ENCODE peak calls at places on chromosome 15, in five cellular contexts. O is tibial nerve, H is lower lobe of right lung, L is ovary, I is cardiac muscle cell. G is an unnamed sample.

GRCh38 chr15:68034719-68035293 is 19.3 kb upstream of the PIAS1 start:
- DNase-seq in L (no peak), I (no peak), H (no peak), O (no peak), G (no peak)

GRCh38 chr15:50506121-50506520 is 40.3 kb downstream of the USP50 start:
- DNase-seq in H (no peak), O (no peak), I (peak), L (peak), G (no peak)

GRCh38 chr15:71444866-71445590 is 329.8 kb downstream of the THSD4 start:
- DNase-seq in L (no peak), H (no peak), I (peak), O (no peak), G (no peak)

GRCh38 chr15:85892232-85892631 is 97.5 kb upstream of the KLHL25 start:
- DNase-seq in I (no peak), H (no peak), O (no peak), L (no peak), G (no peak)

GRCh38 chr15:38860253-38860652 is 295.6 kb upstream of the RASGRP1 start:
- DNase-seq in H (no peak), I (no peak), O (no peak), L (no peak), G (no peak)

GRCh38 chr15:43465105-43465504 is 27.9 kb downstream of the TP53BP1 start:
- DNase-seq in O (no peak), H (no peak), L (no peak), I (no peak), G (no peak)

GRCh38 chr15:59315914-59316428 is 56.7 kb downstream of the MYO1E start:
- DNase-seq in L (no peak), H (no peak), O (no peak), I (peak), G (peak)

GRCh38 chr15:45179221-45179985 is 8.4 kb downstream of the SHF start:
- DNase-seq in H (peak), I (peak), L (no peak), O (no peak), G (no peak)

GRCh38 chr15:50685191-50685975 is 1.2 kb downstream of the TRPM7 start:
- DNase-seq in I (no peak), O (no peak), L (no peak), H (no peak), G (no peak)

GRCh38 chr15:78045189-78045588 is 32.3 kb downstream of the TBC1D2B start:
- DNase-seq in O (no peak), L (no peak), I (no peak), H (no peak), G (no peak)

GRCh38 chr15:51155906-51156305 is 61.2 kb upstream of the TNFAIP8L3 start:
- DNase-seq in H (no peak), I (no peak), O (no peak), L (no peak), G (no peak)

GRCh38 chr15:75356539-75356938 is 9.7 kb downstream of the NEIL1 start:
- DNase-seq in L (no peak), I (no peak), H (peak), O (no peak), G (no peak)

GRCh38 chr15:79923515-79924169 is 26.8 kb upstream of the MTHFS start:
- DNase-seq in H (peak), O (peak), I (peak), L (peak), G (peak)
- TF ChIP-seq CTCF in H (no peak), O (no peak), I (no peak), L (no peak), G (no peak)

GRCh38 chr15:73244333-73244732 is 124.4 kb downstream of the HCN4 start:
- DNase-seq in O (no peak), I (peak), L (no peak), H (no peak), G (no peak)

GRCh38 chr15:73237910-73238309 is 130.8 kb downstream of the HCN4 start:
- DNase-seq in L (no peak), I (no peak), O (no peak), H (no peak), G (no peak)

GRCh38 chr15:73240864-73241499 is 127.8 kb downstream of the HCN4 start:
- DNase-seq in L (peak), I (peak), O (peak), H (no peak), G (peak)

DNA sequence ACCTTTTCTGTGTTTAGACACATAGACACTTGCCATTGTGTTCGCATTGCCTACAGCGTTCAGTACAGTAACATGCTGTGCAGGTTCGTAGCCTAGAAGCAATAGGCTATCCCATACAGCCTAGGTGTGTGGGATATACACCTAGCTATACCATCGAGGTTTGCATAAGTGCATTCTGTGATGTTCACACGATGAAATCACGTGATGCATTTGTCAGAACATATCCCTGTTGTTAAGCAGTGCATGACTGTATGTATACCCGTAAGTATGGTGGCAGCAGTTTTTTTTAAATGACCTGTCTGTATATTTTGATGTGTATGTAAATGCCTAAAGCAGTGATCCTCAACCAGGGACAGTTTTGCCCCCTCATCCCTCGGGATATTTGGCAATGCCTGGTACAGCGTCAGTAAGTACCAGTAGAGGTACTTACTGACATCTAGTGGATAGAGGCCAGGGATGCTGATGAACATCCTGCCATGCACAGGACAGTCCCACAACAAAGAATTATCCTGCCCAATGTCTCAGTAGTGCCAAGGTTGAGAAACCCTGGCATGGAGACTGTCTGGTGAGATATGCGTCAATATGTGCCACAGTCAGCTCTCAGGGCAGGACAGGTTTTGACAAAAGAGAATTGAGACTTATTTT is 129.1 kb downstream of the HCN4 start:
- DNase-seq in H (no peak), I (no peak), L (no peak), O (no peak), G (no peak)
- TF ChIP-seq CTCF in H (peak), I (peak), L (no peak), O (no peak), G (no peak)

GRCh38 chr15:90300988-90301715 is 35.7 kb downstream of the NGRN start:
- DNase-seq in L (peak), I (peak), O (no peak), H (peak), G (peak)
- TF ChIP-seq CTCF in L (peak), I (peak), O (peak), H (peak), G (peak)

DNA sequence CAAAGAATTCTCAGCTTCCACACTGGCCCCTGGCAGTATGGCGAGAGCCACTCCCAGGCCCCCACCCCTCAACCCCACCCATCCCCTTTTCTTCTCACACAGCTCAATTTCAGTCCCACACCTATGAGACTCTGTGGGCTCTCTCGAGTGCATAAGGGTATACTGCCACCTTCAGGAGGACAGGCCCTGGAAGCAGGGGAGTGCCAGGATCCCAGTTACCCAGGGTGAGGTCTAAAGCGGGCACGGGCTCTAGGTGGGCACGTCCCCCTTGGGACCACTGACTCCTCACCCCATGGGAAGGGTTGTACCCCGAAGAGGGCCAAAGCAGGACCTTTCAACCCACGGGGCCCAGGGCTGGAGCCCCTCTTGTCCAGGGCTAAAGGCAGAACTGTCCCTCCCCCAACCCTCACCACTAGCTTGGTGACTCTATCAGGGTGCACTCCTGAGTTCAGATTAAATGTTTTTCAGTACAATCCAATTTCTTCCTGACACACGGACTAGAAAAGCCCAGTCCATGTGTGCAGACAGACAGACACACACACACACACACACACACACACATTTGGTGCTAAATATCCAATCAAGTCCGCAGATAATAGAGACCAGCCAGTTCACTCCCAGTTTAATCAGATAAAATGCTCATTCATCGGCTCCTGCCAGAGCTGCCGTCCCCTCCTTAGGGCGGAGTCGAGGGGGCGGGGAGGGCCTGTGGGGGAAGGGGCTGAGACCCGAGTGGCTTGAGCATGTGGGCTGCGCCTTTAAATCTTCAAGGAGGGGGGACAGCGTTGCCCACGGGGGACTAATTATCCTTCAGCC is 59.4 kb downstream of the CYP11A1 start:
- DNase-seq in H (no peak), I (peak), L (peak), O (peak), G (peak)
- TF ChIP-seq CTCF in H (peak), I (peak), L (peak), O (peak), G (peak)

DNA sequence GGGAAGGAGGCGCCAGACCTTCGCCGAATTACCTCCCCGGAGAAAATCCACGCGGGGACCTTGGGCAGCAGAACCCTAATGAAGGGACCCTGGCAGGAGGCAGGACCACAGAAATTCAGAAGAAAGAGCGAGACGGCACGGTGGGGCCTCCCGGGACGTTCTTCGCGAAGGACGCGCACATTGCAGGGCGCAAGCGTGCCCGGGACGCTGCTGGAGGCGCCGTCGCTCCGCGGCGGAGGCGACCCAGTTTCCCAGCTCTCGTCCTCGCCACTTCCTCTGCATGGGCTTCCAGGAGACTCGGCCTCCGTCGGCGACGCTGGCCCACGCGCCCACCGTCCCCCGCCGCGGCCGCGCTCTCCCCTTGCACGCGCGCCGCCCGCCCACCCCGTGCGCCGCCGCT is 31.9 kb upstream of the SMAD3 start:
- DNase-seq in I (no peak), H (no peak), O (no peak), L (no peak), G (no peak)
- TF ChIP-seq CTCF in I (no peak), H (no peak), O (no peak), L (no peak), G (no peak)

DNA sequence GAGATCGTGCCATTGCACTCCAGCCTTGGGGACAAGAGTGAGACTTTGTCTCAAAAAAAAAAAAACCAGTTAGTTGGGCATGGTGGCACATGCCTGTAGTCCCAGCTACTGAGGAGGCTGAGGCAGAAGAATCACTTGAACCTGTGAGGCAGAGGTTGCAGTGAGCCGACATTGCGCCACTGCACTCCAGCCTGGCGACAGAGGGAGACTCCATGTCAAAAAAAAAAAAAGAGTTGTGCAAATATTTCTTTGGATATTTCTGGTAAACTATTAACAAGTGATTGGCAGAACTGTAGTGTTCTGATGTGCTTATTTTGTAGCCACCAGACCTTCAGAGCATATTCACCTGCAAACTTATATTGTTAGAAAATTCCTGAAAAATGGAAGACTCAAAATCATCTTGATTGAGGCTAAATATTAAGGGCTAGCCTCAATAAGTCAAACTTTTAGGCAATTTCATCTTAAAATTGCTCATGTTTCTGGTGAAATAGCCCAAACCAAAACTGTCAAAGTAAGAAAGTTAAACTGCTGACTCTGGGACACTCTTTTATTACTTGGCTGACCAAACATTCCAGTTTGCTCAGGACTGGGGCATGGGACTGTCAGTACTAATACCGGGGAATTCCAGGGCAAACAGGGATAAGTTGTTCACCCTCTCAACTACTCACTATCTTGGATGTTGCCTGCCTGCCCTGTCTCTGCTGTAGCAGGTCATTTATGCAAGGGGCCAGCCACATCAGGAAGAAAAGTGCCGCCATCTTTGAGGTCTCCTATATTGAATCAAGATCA is 37.0 kb downstream of the ABHD2 start:
- DNase-seq in O (no peak), L (no peak), I (no peak), H (peak), G (no peak)
- TF ChIP-seq CTCF in O (no peak), L (no peak), I (no peak), H (no peak), G (no peak)

GRCh38 chr15:84752195-84752594 is 3.8 kb downstream of the ZNF592 start:
- DNase-seq in O (no peak), H (no peak), L (no peak), I (no peak), G (no peak)

GRCh38 chr15:84749111-84749991 is 959 bp downstream of the ZNF592 start:
- DNase-seq in L (peak), I (peak), H (peak), O (no peak), G (peak)

GRCh38 chr15:84748274-84749110 is at the start of gene ZNF592:
- DNase-seq in I (peak), L (peak), H (peak), O (peak), G (peak)

GRCh38 chr15:84750583-84751092 is 2.2 kb downstream of the ZNF592 start:
- DNase-seq in L (no peak), H (no peak), I (no peak), O (no peak), G (no peak)

DNA sequence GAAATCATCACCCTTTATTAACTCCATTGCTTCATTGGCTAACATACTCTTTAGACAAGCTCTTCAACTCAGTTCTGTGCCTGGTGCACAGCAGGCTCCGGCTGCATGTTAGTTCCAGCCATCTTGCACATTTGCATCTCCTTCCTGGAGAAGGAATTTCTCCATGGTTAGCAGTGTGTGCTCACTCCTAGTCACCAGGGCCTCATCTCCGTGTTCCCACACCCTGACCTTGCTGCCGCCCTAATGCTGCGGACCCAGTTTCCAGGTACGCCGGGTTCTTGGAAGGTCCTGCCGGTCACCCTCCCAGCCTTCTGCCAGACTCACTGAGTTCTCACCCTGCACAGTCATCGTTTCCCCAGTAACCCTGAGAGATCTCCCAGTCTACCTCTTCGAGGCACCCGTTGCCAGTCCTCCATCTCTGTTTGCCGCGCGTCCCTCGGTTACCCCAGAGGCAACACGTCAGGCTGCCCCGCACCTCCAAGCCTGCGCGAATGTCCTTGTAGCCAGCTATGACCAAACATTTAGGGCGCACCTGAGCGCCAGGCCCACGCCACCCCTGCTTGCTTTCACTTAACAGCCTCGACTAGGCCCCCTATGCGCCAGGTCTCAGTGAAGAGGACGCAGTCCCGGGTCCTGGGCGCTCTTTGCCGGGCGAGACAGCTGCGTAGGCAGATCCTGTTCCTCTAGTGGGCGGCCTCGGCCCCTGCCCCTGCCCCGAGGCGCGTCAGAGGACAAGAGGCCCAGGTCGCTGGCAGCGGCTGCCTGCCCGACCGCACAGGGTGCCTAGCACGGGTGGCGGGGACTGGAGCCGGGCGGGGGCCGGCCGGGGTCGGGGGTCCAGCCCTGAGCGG is 744 bp upstream of the ZNF592 start:
- DNase-seq in O (peak), I (peak), L (peak), H (peak), G (peak)
- TF ChIP-seq CTCF in O (no peak), I (no peak), L (no peak), H (peak), G (no peak)

GRCh38 chr15:70132148-70132547 is 34.4 kb upstream of the TLE3 start:
- DNase-seq in L (no peak), H (no peak), I (no peak), O (no peak), G (no peak)
- TF ChIP-seq CTCF in L (no peak), H (no peak), I (no peak), O (no peak), G (no peak)

GRCh38 chr15:98282656-98283332 is 322.3 kb downstream of the ARRDC4 start:
- DNase-seq in H (no peak), I (no peak), L (no peak), O (no peak), G (no peak)

GRCh38 chr15:98277602-98278001 is 317.1 kb downstream of the ARRDC4 start:
- DNase-seq in O (no peak), H (no peak), I (no peak), L (no peak), G (no peak)

GRCh38 chr15:98276018-98276417 is 315.5 kb downstream of the ARRDC4 start:
- DNase-seq in L (no peak), I (no peak), O (no peak), H (no peak), G (no peak)

GRCh38 chr15:98281130-98281529 is 320.6 kb downstream of the ARRDC4 start:
- DNase-seq in L (no peak), I (no peak), O (no peak), H (no peak), G (no peak)

DNA sequence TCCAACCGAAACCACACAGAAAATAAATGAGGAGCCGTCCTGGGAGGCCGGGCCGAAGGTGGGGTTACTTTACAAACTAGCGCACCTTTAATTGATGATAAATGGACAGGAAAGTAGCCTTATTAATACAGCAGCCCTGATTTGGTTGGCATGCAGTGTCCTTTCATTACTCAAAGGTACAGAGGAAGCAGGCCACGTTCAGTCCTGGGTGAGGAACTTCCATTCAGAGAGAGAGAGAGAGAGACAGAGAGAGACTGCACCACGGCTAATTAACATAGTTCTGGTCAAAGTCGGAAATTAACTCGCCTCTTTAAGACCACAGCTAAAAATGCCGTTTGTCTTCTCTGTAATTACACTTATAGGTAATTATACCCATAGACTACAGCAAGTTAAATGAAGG is 320.1 kb downstream of the ARRDC4 start:
- DNase-seq in O (no peak), I (no peak), H (no peak), L (no peak), G (no peak)
- TF ChIP-seq CTCF in O (no peak), I (no peak), H (no peak), L (no peak), G (no peak)

G was measured in pancreas.